ENCODE peak calls at places on chromosome 1, in four cellular contexts. One of them, this sample, is unnamed.

GRCh38 chr1:119919241-119919640 is 22.9 kb upstream of the ADAM30 start:
- DNase-seq in MM.1S: no peak
- DNase-seq in omental fat pad: no peak
- DNase-seq in neural crest cell: no peak
- DNase-seq in this sample: no peak

GRCh38 chr1:227934476-227935313 is 13.0 kb downstream of the WNT9A start:
- DNase-seq in omental fat pad: peak
- DNase-seq in MM.1S: no peak
- DNase-seq in neural crest cell: no peak
- DNase-seq in this sample: no peak

GRCh38 chr1:44811714-44812151 is 3.4 kb downstream of the BTBD19 start:
- DNase-seq in omental fat pad: no peak
- DNase-seq in neural crest cell: no peak
- DNase-seq in MM.1S: no peak
- DNase-seq in this sample: no peak

GRCh38 chr1:29977550-29977949 is 741.2 kb downstream of the PTPRU start:
- DNase-seq in neural crest cell: no peak
- DNase-seq in MM.1S: no peak
- DNase-seq in omental fat pad: no peak
- DNase-seq in this sample: no peak

GRCh38 chr1:4730078-4730477 is 75.7 kb downstream of the AJAP1 start:
- DNase-seq in MM.1S: no peak
- DNase-seq in omental fat pad: no peak
- DNase-seq in neural crest cell: no peak
- DNase-seq in this sample: no peak

GRCh38 chr1:9910425-9911178 is 533 bp upstream of the CTNNBIP1 start:
- DNase-seq in omental fat pad: peak
- DNase-seq in neural crest cell: peak
- DNase-seq in MM.1S: peak
- DNase-seq in this sample: peak

GRCh38 chr1:232344791-232345399 is 285.0 kb downstream of the SIPA1L2 start:
- DNase-seq in neural crest cell: no peak
- DNase-seq in MM.1S: no peak
- DNase-seq in omental fat pad: no peak
- DNase-seq in this sample: no peak

GRCh38 chr1:174902531-174903099 is 97.1 kb upstream of the CACYBP start:
- DNase-seq in neural crest cell: no peak
- DNase-seq in MM.1S: no peak
- DNase-seq in omental fat pad: no peak
- DNase-seq in this sample: no peak

GRCh38 chr1:1084372-1085170 is 10.5 kb upstream of the RNF223 start:
- DNase-seq in omental fat pad: no peak
- DNase-seq in MM.1S: no peak
- DNase-seq in neural crest cell: no peak
- DNase-seq in this sample: peak

GRCh38 chr1:22216210-22216883 is 73.5 kb upstream of the WNT4 start:
- DNase-seq in MM.1S: no peak
- DNase-seq in omental fat pad: no peak
- DNase-seq in neural crest cell: no peak
- DNase-seq in this sample: no peak

GRCh38 chr1:14634497-14634896 is 36.0 kb downstream of the KAZN start:
- DNase-seq in MM.1S: no peak
- DNase-seq in neural crest cell: peak
- DNase-seq in omental fat pad: no peak
- DNase-seq in this sample: no peak

GRCh38 chr1:218658899-218659298 is 313.8 kb downstream of the TGFB2 start:
- DNase-seq in MM.1S: no peak
- DNase-seq in omental fat pad: no peak
- DNase-seq in neural crest cell: no peak
- DNase-seq in this sample: no peak

GRCh38 chr1:30809514-30810263 is 52.1 kb upstream of the LAPTM5 start:
- DNase-seq in MM.1S: no peak
- DNase-seq in neural crest cell: no peak
- DNase-seq in omental fat pad: no peak
- DNase-seq in this sample: no peak

GRCh38 chr1:205813755-205814058 is 709 bp upstream of the SLC41A1 start:
- DNase-seq in MM.1S: peak
- DNase-seq in omental fat pad: no peak
- DNase-seq in neural crest cell: no peak
- DNase-seq in this sample: no peak

GRCh38 chr1:42860339-42861013 is 14.1 kb downstream of the ZNF691 start:
- DNase-seq in neural crest cell: no peak
- DNase-seq in omental fat pad: no peak
- DNase-seq in MM.1S: no peak
- DNase-seq in this sample: no peak

GRCh38 chr1:198528376-198528775 is 12.1 kb downstream of the ATP6V1G3 start:
- DNase-seq in neural crest cell: no peak
- DNase-seq in MM.1S: no peak
- DNase-seq in omental fat pad: no peak
- DNase-seq in this sample: no peak

GRCh38 chr1:178634445-178634844 is 90.6 kb upstream of the RALGPS2 start:
- DNase-seq in omental fat pad: no peak
- DNase-seq in neural crest cell: no peak
- DNase-seq in MM.1S: no peak
- DNase-seq in this sample: no peak

GRCh38 chr1:44108241-44108640 is 10.4 kb upstream of the KLF17 start:
- DNase-seq in omental fat pad: no peak
- DNase-seq in MM.1S: no peak
- DNase-seq in neural crest cell: no peak
- DNase-seq in this sample: no peak

GRCh38 chr1:25786887-25787286 is 13.1 kb upstream of the SELENON start:
- DNase-seq in neural crest cell: no peak
- DNase-seq in omental fat pad: no peak
- DNase-seq in MM.1S: no peak
- DNase-seq in this sample: no peak

GRCh38 chr1:164891615-164892014 is 332.6 kb downstream of the PBX1 start:
- DNase-seq in neural crest cell: no peak
- DNase-seq in omental fat pad: no peak
- DNase-seq in MM.1S: no peak
- DNase-seq in this sample: no peak

GRCh38 chr1:145720878-145721671 is 1.8 kb downstream of the CD160 start:
- DNase-seq in omental fat pad: peak
- DNase-seq in neural crest cell: peak
- DNase-seq in MM.1S: peak
- DNase-seq in this sample: peak

GRCh38 chr1:109438798-109439297 is 12.6 kb upstream of the PSMA5 start:
- DNase-seq in MM.1S: no peak
- DNase-seq in omental fat pad: no peak
- DNase-seq in neural crest cell: no peak
- DNase-seq in this sample: no peak

GRCh38 chr1:167473761-167474160 is 44.6 kb downstream of the CD247 start:
- DNase-seq in neural crest cell: no peak
- DNase-seq in omental fat pad: no peak
- DNase-seq in MM.1S: no peak
- DNase-seq in this sample: no peak

GRCh38 chr1:69686367-69686984 is 118.8 kb downstream of the LRRC7 start:
- DNase-seq in omental fat pad: no peak
- DNase-seq in neural crest cell: no peak
- DNase-seq in MM.1S: no peak
- DNase-seq in this sample: no peak

GRCh38 chr1:85201340-85202091 is 700 bp upstream of the SYDE2 start:
- DNase-seq in MM.1S: peak
- DNase-seq in omental fat pad: peak
- DNase-seq in neural crest cell: peak
- DNase-seq in this sample: peak

GRCh38 chr1:19866758-19867157 is 15.4 kb upstream of the OTUD3 start:
- DNase-seq in omental fat pad: no peak
- DNase-seq in neural crest cell: no peak
- DNase-seq in MM.1S: no peak
- DNase-seq in this sample: no peak

GRCh38 chr1:95620076-95620475 is 386.1 kb downstream of the RWDD3 start:
- DNase-seq in neural crest cell: no peak
- DNase-seq in omental fat pad: no peak
- DNase-seq in MM.1S: no peak
- DNase-seq in this sample: no peak
- TF ChIP-seq CTCF in neural crest cell: no peak
- TF ChIP-seq CTCF in omental fat pad: no peak
- TF ChIP-seq CTCF in MM.1S: no peak
- TF ChIP-seq CTCF in this sample: no peak

GRCh38 chr1:234409328-234409727 is 36.1 kb downstream of the COA6 start:
- DNase-seq in MM.1S: no peak
- DNase-seq in neural crest cell: no peak
- DNase-seq in omental fat pad: no peak
- DNase-seq in this sample: no peak
- TF ChIP-seq CTCF in MM.1S: no peak
- TF ChIP-seq CTCF in neural crest cell: no peak
- TF ChIP-seq CTCF in omental fat pad: no peak
- TF ChIP-seq CTCF in this sample: peak

GRCh38 chr1:38497921-38498320 is 361.7 kb downstream of the RRAGC start:
- DNase-seq in MM.1S: no peak
- DNase-seq in omental fat pad: no peak
- DNase-seq in neural crest cell: no peak
- DNase-seq in this sample: no peak

GRCh38 chr1:38502772-38503171 is 356.8 kb downstream of the RRAGC start:
- DNase-seq in neural crest cell: peak
- DNase-seq in MM.1S: no peak
- DNase-seq in omental fat pad: no peak
- DNase-seq in this sample: no peak

GRCh38 chr1:38505950-38506349 is 353.6 kb downstream of the RRAGC start:
- DNase-seq in neural crest cell: no peak
- DNase-seq in omental fat pad: no peak
- DNase-seq in MM.1S: no peak
- DNase-seq in this sample: no peak

GRCh38 chr1:38500891-38501290 is 358.7 kb downstream of the RRAGC start:
- DNase-seq in omental fat pad: no peak
- DNase-seq in neural crest cell: no peak
- DNase-seq in MM.1S: no peak
- DNase-seq in this sample: peak

DNA sequence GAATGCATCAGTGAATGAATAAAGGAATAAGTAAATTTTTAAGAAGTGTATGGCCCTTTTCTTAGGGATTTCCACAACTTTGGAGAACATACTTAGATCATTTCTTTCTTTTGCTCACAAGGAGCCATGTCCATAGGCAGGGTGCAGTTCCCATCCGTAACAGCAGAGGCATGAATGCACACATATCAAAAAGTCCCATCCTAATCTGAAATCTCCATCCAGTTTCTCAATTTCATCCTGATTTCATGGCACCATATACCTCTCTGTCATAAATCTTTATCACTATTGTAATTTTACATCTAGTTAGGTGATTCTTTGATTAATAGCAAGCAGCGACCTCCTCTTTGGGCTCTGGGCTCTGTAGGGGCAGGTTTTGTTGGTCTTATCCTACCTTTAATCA is 359.2 kb downstream of the RRAGC start:
- DNase-seq in neural crest cell: no peak
- DNase-seq in omental fat pad: no peak
- DNase-seq in MM.1S: no peak
- DNase-seq in this sample: peak
- TF ChIP-seq CTCF in neural crest cell: peak
- TF ChIP-seq CTCF in omental fat pad: no peak
- TF ChIP-seq CTCF in MM.1S: peak
- TF ChIP-seq CTCF in this sample: peak

GRCh38 chr1:12031039-12031980 is 12.0 kb downstream of the MIIP start:
- DNase-seq in MM.1S: peak
- DNase-seq in neural crest cell: peak
- DNase-seq in omental fat pad: no peak
- DNase-seq in this sample: no peak
- TF ChIP-seq CTCF in MM.1S: peak
- TF ChIP-seq CTCF in neural crest cell: peak
- TF ChIP-seq CTCF in omental fat pad: no peak
- TF ChIP-seq CTCF in this sample: peak

GRCh38 chr1:199551967-199552565 is 475.4 kb upstream of the NR5A2 start:
- DNase-seq in MM.1S: peak
- DNase-seq in neural crest cell: peak
- DNase-seq in omental fat pad: no peak
- DNase-seq in this sample: no peak

GRCh38 chr1:199549424-199549823 is 478.1 kb upstream of the NR5A2 start:
- DNase-seq in MM.1S: no peak
- DNase-seq in omental fat pad: no peak
- DNase-seq in neural crest cell: no peak
- DNase-seq in this sample: no peak

GRCh38 chr1:199546323-199546722 is 481.2 kb upstream of the NR5A2 start:
- DNase-seq in neural crest cell: no peak
- DNase-seq in omental fat pad: no peak
- DNase-seq in MM.1S: no peak
- DNase-seq in this sample: no peak

GRCh38 chr1:199553104-199553503 is 474.4 kb upstream of the NR5A2 start:
- DNase-seq in omental fat pad: no peak
- DNase-seq in MM.1S: no peak
- DNase-seq in neural crest cell: no peak
- DNase-seq in this sample: no peak

DNA sequence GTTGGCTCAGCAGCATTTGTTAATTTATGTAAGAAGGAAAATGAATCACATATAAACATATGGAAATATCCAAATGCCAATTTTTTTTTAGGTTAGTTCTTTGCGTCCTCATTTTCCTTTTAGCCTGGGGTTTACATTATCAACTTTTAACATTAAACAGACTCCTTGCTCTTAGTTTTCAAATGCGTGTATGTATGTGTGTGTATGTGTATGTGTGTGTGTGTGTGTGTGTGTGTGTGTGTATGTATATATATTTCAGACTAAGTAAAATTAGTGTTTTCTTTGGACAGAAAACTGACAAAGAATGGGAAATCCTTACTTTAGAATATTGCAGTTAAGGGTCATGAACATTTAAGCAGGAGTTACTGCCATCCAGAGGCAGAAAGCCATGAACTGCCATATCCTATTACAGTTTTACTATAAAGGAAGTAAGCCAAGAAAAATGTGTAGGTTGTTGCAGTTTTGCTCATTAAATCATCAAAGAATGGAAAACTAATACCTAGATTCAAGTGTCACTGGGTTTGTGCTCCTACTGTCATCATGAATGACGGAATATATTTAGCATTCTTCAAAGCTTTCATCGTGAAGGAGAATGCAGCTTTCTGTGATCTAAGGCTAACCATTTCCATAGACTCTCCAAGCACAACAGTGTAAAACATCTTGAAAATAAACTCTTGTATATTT is 477.0 kb upstream of the NR5A2 start:
- DNase-seq in omental fat pad: no peak
- DNase-seq in neural crest cell: no peak
- DNase-seq in MM.1S: no peak
- DNase-seq in this sample: no peak
- TF ChIP-seq CTCF in omental fat pad: no peak
- TF ChIP-seq CTCF in neural crest cell: no peak
- TF ChIP-seq CTCF in MM.1S: no peak
- TF ChIP-seq CTCF in this sample: peak